ENCODE peak calls at places on chromosome 4, in four cellular contexts. B is neuronal stem cell, V is heart right ventricle, P is PC-9. U is an unnamed sample.

GRCh38 chr4:123890889-123891288 is 494.3 kb downstream of the SPRY1 start:
- DNase-seq in B (no peak), V (no peak), P (no peak), U (no peak)

GRCh38 chr4:83618991-83619390 is 83.1 kb downstream of the GPAT3 start:
- DNase-seq in B (no peak), V (peak), P (peak), U (peak)

GRCh38 chr4:5888706-5889696 is 3.9 kb downstream of the CRMP1 start:
- DNase-seq in B (no peak), V (no peak), P (no peak), U (no peak)

GRCh38 chr4:84070293-84070692 is 428.8 kb downstream of the NKX6-1 start:
- DNase-seq in B (peak), V (no peak), P (no peak), U (no peak)

GRCh38 chr4:146062325-146062715 is 113.2 kb upstream of the LSM6 start:
- DNase-seq in B (no peak), V (no peak), P (no peak), U (no peak)

GRCh38 chr4:145290953-145291352 is 110.6 kb upstream of the OTUD4 start:
- DNase-seq in B (no peak), V (no peak), P (no peak), U (no peak)

GRCh38 chr4:13833171-13833804 is 205.8 kb upstream of the BOD1L1 start:
- DNase-seq in B (no peak), V (no peak), P (no peak), U (no peak)

GRCh38 chr4:13922873-13923645 is 295.5 kb upstream of the BOD1L1 start:
- DNase-seq in B (no peak), V (no peak), P (no peak), U (no peak)

GRCh38 chr4:108370291-108370690 is 201.6 kb upstream of the LEF1 start:
- DNase-seq in B (no peak), V (no peak), P (no peak), U (no peak)

GRCh38 chr4:159248383-159249178 is 145.7 kb downstream of the RAPGEF2 start:
- DNase-seq in B (no peak), V (no peak), P (no peak), U (no peak)

GRCh38 chr4:5758741-5759140 is 47.7 kb downstream of the EVC start:
- DNase-seq in B (no peak), V (no peak), P (peak), U (peak)

GRCh38 chr4:62531731-62532130 is 1331.6 kb downstream of the ADGRL3 start:
- DNase-seq in B (no peak), V (no peak), P (no peak), U (no peak)

GRCh38 chr4:159273126-159273438 is 170.2 kb downstream of the RAPGEF2 start:
- DNase-seq in B (no peak), V (peak), P (no peak), U (no peak)

GRCh38 chr4:98626350-98626749 is 32.1 kb downstream of the TSPAN5 start:
- DNase-seq in B (no peak), V (peak), P (peak), U (peak)

GRCh38 chr4:98625399-98625798 is 33.0 kb downstream of the TSPAN5 start:
- DNase-seq in B (no peak), V (no peak), P (no peak), U (no peak)

GRCh38 chr4:98627883-98628282 is 30.5 kb downstream of the TSPAN5 start:
- DNase-seq in B (no peak), V (no peak), P (peak), U (no peak)

GRCh38 chr4:98625920-98626319 is 32.5 kb downstream of the TSPAN5 start:
- DNase-seq in B (no peak), V (no peak), P (peak), U (peak)

DNA sequence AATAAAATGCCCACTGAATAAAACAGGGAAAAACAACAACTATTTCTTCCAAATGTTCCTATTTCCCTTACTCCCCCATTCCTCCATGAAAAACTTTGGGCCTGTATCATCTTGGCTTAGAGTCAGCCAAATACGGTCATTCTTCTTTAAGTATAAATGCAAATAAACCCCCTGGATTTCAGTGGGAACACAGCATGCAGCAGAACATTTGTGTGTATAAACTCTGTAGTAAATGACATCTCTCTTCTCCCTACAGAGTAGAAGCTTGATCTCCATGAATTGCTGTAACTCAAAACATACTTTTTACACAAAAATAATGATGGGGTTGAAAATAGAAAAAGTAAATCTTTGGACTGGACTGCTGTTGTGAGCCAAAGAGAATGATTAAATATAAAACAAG is 30.9 kb downstream of the TSPAN5 start:
- DNase-seq in B (no peak), V (no peak), P (no peak), U (no peak)
- H3K27ac ChIP-seq in B (no peak), V (no peak), P (peak), U (peak)

GRCh38 chr4:34148322-34148908 is 2095.9 kb downstream of the ARAP2 start:
- DNase-seq in B (no peak), V (no peak), P (no peak), U (no peak)
- H3K27ac ChIP-seq in B (no peak), V (no peak), P (no peak), U (no peak)

DNA sequence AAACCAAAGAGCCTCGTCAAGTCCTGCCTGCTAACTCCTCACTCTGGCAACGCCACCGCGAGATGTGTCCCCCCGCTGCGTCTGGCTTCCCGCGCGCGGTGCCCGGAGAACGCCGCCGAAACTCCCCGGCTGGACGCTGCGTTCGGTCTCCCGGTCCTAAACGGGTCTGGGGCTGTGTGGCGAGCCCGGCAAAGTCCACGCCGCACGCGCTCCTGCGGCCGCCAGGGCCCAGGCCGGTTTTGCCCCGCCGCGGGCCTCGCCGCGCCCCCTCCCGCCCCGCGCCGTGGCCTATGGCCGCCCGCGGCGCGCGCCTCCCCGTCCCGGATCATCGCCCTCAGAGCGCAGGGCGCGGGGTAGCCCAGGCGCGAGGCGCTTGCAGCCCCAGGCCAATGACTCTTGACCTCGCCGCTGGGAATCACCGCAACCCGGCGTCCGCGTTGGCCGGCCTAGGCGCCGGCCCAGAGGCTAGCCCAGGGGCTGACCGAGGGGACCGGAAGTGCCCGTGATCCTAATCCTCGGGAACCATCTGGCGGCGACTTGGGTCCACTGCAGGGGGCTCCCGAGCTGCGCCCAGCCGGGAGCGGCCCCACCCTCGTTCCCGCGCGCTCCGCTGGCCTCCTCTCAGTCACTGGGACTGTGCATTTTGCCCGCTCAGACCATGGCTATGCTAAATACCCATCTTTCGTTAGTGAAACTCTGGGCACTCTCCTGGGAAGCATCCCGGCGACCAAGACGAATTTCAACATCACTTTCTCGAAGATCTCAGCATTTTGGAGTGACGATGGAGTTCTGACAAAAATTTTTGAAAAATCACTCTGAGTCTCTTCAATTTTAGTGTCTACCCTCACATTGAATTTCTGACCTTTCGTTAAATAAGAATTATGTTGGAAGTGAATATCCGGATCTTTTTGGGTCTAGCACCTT is at the start of gene AADAT:
- DNase-seq in B (peak), V (peak), P (peak), U (no peak)
- H3K27ac ChIP-seq in B (peak), V (peak), P (no peak), U (peak)

GRCh38 chr4:153141238-153141637 is 63.0 kb upstream of the TRIM2 start:
- DNase-seq in B (no peak), V (no peak), P (no peak), U (no peak)

GRCh38 chr4:153146031-153146430 is 58.2 kb upstream of the TRIM2 start:
- DNase-seq in B (no peak), V (no peak), P (peak), U (no peak)

GRCh38 chr4:153140294-153140693 is 63.9 kb upstream of the TRIM2 start:
- DNase-seq in B (no peak), V (no peak), P (no peak), U (no peak)

GRCh38 chr4:153142700-153143438 is 61.4 kb upstream of the TRIM2 start:
- DNase-seq in B (peak), V (peak), P (peak), U (no peak)

DNA sequence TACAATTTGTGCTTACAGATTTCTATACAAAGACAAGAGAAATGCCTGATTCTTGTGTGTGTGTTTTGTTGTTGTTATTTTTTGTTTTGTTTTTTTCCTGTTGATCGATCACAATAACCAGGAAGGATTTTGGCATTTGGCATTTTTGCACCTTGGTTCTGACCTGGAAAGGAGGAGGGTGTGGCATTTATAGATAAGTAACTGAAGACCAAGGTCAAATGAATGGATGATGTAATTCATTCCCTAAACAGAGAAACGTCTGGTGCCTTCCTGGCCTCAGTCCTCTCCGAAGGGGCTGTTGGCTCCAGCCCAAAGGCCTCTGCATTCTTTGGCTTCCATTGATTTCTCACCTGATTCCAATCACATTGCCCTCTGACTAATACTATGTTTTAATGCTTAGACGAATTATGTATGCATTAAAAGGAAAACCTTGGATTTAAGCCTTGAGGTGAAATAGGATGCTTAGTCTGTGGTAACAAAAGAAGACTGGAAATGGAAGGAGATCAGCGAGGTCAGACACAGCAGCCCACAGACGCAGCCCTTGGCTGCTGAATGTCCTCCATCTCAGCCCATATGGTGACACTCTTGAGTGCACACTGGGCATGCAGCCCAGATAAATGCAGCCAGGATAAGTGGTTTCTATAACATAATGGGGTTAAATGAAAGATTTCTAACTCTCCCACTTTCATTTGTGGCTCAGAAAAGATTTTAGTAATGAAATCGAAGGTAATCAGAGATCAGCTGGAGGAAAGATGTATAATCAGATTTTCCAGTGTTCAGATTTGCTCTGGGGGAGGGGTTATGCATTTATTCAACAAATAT is 60.5 kb upstream of the TRIM2 start:
- DNase-seq in B (no peak), V (no peak), P (peak), U (no peak)
- H3K27ac ChIP-seq in B (no peak), V (no peak), P (peak), U (peak)

GRCh38 chr4:176818531-176818930 is 25.8 kb upstream of the VEGFC start:
- DNase-seq in B (no peak), V (no peak), P (no peak), U (no peak)

GRCh38 chr4:176810481-176811249 is 17.9 kb upstream of the VEGFC start:
- DNase-seq in B (no peak), V (no peak), P (no peak), U (no peak)

GRCh38 chr4:176817222-176817621 is 24.5 kb upstream of the VEGFC start:
- DNase-seq in B (no peak), V (no peak), P (no peak), U (no peak)

DNA sequence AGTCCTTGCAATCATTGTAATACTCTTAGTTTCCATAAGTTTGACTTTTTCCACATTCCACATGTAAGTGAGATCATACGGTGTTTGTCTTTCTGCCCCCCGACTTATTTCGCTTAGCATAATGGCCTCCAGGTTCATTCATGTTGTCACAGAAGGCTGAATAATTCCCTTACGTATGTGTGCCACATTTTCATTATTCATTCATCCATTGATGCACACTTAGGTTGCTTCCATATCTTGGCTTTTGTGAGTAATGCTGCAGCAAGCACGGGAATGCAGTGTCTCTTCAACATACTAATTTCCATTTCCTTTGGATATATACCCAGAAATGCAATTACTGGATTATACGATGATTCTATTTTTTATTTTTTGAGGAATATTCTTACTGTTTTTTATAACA is 22.0 kb upstream of the VEGFC start:
- DNase-seq in B (no peak), V (no peak), P (no peak), U (no peak)
- H3K27ac ChIP-seq in B (no peak), V (no peak), P (no peak), U (no peak)

DNA sequence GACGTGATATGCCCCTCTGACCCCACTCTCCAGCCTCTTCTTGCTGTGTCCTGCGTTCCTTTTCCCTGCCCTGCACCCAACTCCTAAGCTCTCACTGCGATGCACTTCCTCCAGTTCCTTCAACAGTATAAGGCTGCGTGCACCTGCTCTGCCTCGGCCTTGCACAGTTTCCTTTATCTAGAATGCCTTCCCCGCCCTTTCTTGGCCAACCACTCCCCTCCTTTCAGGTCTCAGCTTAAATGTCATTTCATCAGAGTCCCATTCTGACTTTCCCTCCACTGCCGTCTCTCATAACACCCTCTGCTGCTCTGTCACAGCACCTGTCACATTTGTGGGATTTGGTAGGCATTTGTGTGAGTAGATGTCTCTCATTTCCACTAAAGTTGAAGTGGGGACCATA is 58.4 kb upstream of the NEIL3 start:
- DNase-seq in B (no peak), V (no peak), P (no peak), U (no peak)
- H3K27ac ChIP-seq in B (no peak), V (no peak), P (no peak), U (no peak)

GRCh38 chr4:6938237-6938636 is 28.6 kb downstream of the TBC1D14 start:
- DNase-seq in B (no peak), V (peak), P (no peak), U (no peak)
- H3K27ac ChIP-seq in B (no peak), V (no peak), P (no peak), U (no peak)

GRCh38 chr4:74446896-74447295 is 2.0 kb downstream of the AREG start:
- DNase-seq in B (no peak), V (no peak), P (no peak), U (no peak)

GRCh38 chr4:74447636-74448233 is 2.8 kb downstream of the AREG start:
- DNase-seq in B (no peak), V (no peak), P (no peak), U (no peak)

GRCh38 chr4:74451214-74451661 is 6.3 kb downstream of the AREG start:
- DNase-seq in B (no peak), V (no peak), P (peak), U (no peak)

GRCh38 chr4:74450298-74450683 is 5.4 kb downstream of the AREG start:
- DNase-seq in B (no peak), V (no peak), P (no peak), U (no peak)

GRCh38 chr4:74449571-74450297 is 4.8 kb downstream of the AREG start:
- DNase-seq in B (no peak), V (no peak), P (peak), U (no peak)
- H3K27ac ChIP-seq in B (no peak), V (no peak), P (peak), U (peak)

GRCh38 chr4:37597019-37597418 is 89.2 kb downstream of the RELL1 start:
- DNase-seq in B (no peak), V (no peak), P (no peak), U (no peak)
- H3K27ac ChIP-seq in B (no peak), V (no peak), P (no peak), U (no peak)

U was measured in epithelial cell of prostate.